ENCODE peak calls at places on chromosomes 3 and 15, in six cellular contexts. H is WTC11, F is tibial artery, B is BJ, Z is transverse colon, Y is lower lobe of right lung. N is an unnamed sample.
A peak's percentile ranks its signal among the peaks of the same experiment; 100 is the strongest.

GRCh38 chr15:93231994-93232393 is 143.0 kb upstream of the RGMA start:
- DNase-seq in F (no peak), Z (no peak), B (no peak), Y (no peak), H (no peak), N (no peak)

GRCh38 chr3:80338366-80338765 is 570.6 kb upstream of the ROBO1 start:
- DNase-seq in F (no peak), Z (no peak), B (no peak), Y (no peak), H (no peak), N (peak; percentile 9)

GRCh38 chr3:189646902-189647542 is 15.8 kb downstream of the TP63 start:
- DNase-seq in B (no peak), Z (no peak), H (no peak), F (no peak), Y (no peak), N (no peak)

GRCh38 chr3:131535596-131535995 is 32.8 kb upstream of the MRPL3 start:
- DNase-seq in H (no peak), F (no peak), Y (no peak), Z (no peak), B (peak; percentile 18), N (peak; percentile 65)

GRCh38 chr3:188000361-188000861 is 153.5 kb upstream of the LPP start:
- DNase-seq in H (no peak), Y (no peak), Z (peak; percentile 53), B (no peak), F (no peak), N (no peak)

GRCh38 chr15:78265752-78266224 is 1.4 kb downstream of the DNAJA4 start:
- DNase-seq in H (no peak), F (no peak), Y (no peak), Z (no peak), B (peak; percentile 50), N (peak; percentile 70)

GRCh38 chr3:56754753-56755365 is 46.9 kb downstream of the ARHGEF3 start:
- DNase-seq in Y (peak; percentile 54), F (no peak), H (no peak), B (no peak), Z (peak; percentile 19), N (no peak)

GRCh38 chr3:24363242-24363641 is 131.4 kb downstream of the THRB start:
- DNase-seq in Y (no peak), B (no peak), H (no peak), F (no peak), Z (no peak), N (no peak)

GRCh38 chr3:53880396-53881345 is 1.3 kb downstream of the ACTR8 start:
- DNase-seq in B (no peak), H (no peak), Z (no peak), Y (no peak), F (no peak), N (peak; percentile 17)

GRCh38 chr3:193563999-193564398 is 9.3 kb upstream of the ATP13A4 start:
- DNase-seq in F (no peak), Z (peak; percentile 50), H (peak; percentile 32), Y (peak; percentile 49), B (no peak), N (no peak)

GRCh38 chr3:138448631-138449030 is 14.2 kb downstream of the ESYT3 start:
- DNase-seq in Z (no peak), H (no peak), B (no peak), F (no peak), Y (no peak), N (no peak)

GRCh38 chr15:82952156-82953081 is at the start of gene HOMER2:
- DNase-seq in Y (peak; percentile 58), B (no peak), Z (peak; percentile 15), F (no peak), H (peak; percentile 50), N (no peak)
- TF ChIP-seq CTCF in Y (no peak), B (no peak), Z (no peak), F (peak; percentile 14), H (no peak), N (no peak)

GRCh38 chr15:50181983-50182232 is at the start of gene SLC27A2:
- DNase-seq in F (no peak), H (peak; percentile 79), Z (peak; percentile 70), Y (peak; percentile 64), B (no peak), N (peak; percentile 5)
- TF ChIP-seq CTCF in F (no peak), H (peak; percentile 34), Z (peak; percentile 41), Y (peak; percentile 28), B (peak; percentile 41), N (peak; percentile 37)

GRCh38 chr15:61016087-61016486 is 213.0 kb downstream of the RORA start:
- DNase-seq in H (no peak), F (no peak), B (no peak), Y (no peak), Z (no peak), N (no peak)

GRCh38 chr15:61011576-61012336 is 217.3 kb downstream of the RORA start:
- DNase-seq in Y (no peak), H (peak; percentile 33), Z (no peak), B (no peak), F (no peak), N (no peak)

GRCh38 chr15:61018083-61018482 is 211.0 kb downstream of the RORA start:
- DNase-seq in H (no peak), B (no peak), Y (no peak), F (no peak), Z (no peak), N (no peak)

GRCh38 chr15:61008915-61009314 is 220.2 kb downstream of the RORA start:
- DNase-seq in H (no peak), Y (no peak), Z (no peak), B (no peak), F (no peak), N (no peak)

GRCh38 chr15:61013146-61013545 is 216.0 kb downstream of the RORA start:
- DNase-seq in Y (no peak), B (no peak), F (no peak), H (no peak), Z (no peak), N (no peak)
- TF ChIP-seq CTCF in Y (no peak), B (no peak), F (no peak), H (no peak), Z (no peak), N (no peak)

GRCh38 chr15:40751745-40752144 is 3.3 kb downstream of the RMDN3 start:
- DNase-seq in F (no peak), B (no peak), Z (no peak), Y (no peak), H (no peak), N (no peak)

GRCh38 chr15:40756938-40757337 is 1.9 kb upstream of the RMDN3 start:
- DNase-seq in H (no peak), Z (no peak), Y (no peak), F (no peak), B (no peak), N (no peak)

GRCh38 chr15:40755821-40756220 is 767 bp upstream of the RMDN3 start:
- DNase-seq in B (no peak), Z (no peak), F (no peak), Y (no peak), H (no peak), N (no peak)

GRCh38 chr15:40754574-40754882 is 526 bp downstream of the RMDN3 start:
- DNase-seq in B (no peak), F (no peak), Y (no peak), Z (peak; percentile 54), H (peak; percentile 39), N (no peak)

DNA sequence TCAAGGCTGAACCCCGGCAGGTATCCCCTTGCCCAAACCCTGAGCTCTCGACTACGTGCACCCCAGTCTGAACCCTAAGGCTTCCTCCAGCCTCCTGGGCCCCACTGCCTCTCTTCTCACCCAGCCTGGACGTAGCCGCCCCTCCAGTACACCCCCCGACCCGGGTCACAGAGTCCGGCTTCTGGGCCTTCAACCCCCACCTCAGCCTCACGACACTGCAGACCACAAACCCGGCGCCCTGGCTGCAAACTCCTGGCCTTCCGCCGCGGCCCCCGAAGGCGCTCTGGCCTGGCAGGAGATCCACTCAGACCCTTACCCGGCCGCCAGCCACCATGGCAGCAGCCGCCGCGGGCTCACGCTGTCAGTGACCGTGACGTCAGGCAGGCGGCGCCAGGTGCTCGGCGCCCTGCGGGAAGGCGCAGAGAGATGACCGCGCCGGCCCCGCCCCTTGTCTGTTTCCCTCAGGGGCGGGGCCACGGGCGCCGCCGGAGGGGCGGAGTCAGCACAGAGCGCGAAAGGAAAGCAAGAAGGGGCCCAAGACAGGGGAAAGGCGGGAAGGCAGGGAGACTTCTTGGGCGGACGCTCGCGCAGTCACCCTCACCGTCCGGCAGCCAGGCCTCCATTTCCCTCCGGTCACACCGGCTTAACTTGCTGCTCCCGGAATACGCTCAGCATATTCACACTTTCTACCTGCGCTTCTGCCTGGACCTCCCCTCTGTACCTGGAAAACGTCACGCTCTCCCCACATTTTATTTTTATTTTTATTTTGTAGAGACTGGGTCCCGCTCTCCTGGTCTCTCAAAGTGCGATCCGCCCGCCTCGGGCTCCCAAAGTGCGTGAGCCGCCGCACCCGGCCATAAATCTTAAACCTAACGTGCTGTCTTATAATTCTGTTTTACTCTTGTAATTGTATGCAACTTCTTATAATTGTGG is at the start of gene RMDN3:
- DNase-seq in B (peak; percentile 44), Y (peak; percentile 96), H (peak; percentile 95), Z (peak; percentile 95), F (peak; percentile 96), N (peak; percentile 93)
- TF ChIP-seq CTCF in B (no peak), Y (no peak), H (no peak), Z (no peak), F (no peak), N (no peak)

DNA sequence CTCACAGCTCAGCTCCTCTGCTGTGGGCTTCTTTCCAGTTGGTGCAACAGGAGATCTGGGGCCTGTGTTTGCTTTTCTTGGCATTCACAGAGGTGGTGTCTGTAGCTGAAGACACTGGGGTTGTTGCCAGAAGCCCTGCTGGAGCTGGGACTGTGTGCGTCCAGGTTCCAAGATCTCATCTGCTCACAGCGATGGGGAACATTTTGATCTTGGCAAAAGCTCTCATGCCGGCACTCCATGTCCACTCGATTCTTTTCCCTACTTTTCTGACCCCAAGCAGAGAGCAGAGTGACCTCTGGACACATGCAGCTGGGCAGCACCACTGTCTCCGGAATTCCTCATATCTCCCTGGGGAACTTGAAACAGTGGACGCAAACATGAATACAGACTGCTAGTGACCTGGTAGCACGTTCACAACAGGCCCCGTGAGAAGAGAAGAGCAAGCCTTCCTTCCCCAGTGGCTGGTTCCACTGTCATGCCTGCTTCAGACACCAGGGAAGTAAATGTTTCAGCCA is 36.1 kb upstream of the MECOM start:
- DNase-seq in Y (no peak), F (peak; percentile 88), B (no peak), H (no peak), Z (no peak), N (peak; percentile 88)
- TF ChIP-seq CTCF in Y (no peak), F (no peak), B (no peak), H (no peak), Z (no peak), N (no peak)